ENCODE peak calls at places on chromosome 4, in six cellular contexts. T, H, V, G, S and J are unnamed samples.

GRCh38 chr4:150250293-150250997 is 172.2 kb downstream of the DCLK2 start:
- DNase-seq in V (no peak), H (no peak), T (no peak), G (no peak), S (no peak), J (no peak)

GRCh38 chr4:126958482-126958881 is 674.3 kb upstream of the INTU start:
- DNase-seq in T (no peak), H (no peak), G (no peak), S (no peak), V (no peak), J (no peak)

GRCh38 chr4:12409507-12410190 is 981.0 kb upstream of the HS3ST1 start:
- DNase-seq in G (no peak), T (no peak), S (no peak), V (no peak), H (no peak), J (peak)

GRCh38 chr4:83114576-83114975 is at the start of gene PLAC8:
- DNase-seq in G (no peak), T (no peak), V (no peak), S (no peak), H (no peak), J (no peak)

GRCh38 chr4:1400861-1401408 is 5.3 kb downstream of the NKX1-1 start:
- DNase-seq in V (no peak), G (no peak), T (no peak), S (no peak), H (no peak), J (no peak)

GRCh38 chr4:137892134-137892533 is 350.0 kb downstream of the SLC7A11 start:
- DNase-seq in S (no peak), T (no peak), G (no peak), H (no peak), V (no peak), J (no peak)

GRCh38 chr4:147747787-147748454 is 16.0 kb downstream of the ARHGAP10 start:
- DNase-seq in S (no peak), V (no peak), G (no peak), H (no peak), T (no peak), J (no peak)

GRCh38 chr4:77175201-77175610 is 18.2 kb downstream of the CCNG2 start:
- DNase-seq in G (no peak), H (no peak), S (no peak), T (no peak), V (no peak), J (no peak)

GRCh38 chr4:182089326-182089725 is 153.9 kb upstream of the TENM3 start:
- DNase-seq in T (no peak), H (no peak), V (no peak), G (no peak), S (no peak), J (no peak)

GRCh38 chr4:74613266-74613665 is 168.3 kb downstream of the AREG start:
- DNase-seq in V (no peak), H (no peak), T (no peak), G (no peak), S (no peak), J (no peak)

GRCh38 chr4:169282429-169283113 is 11.8 kb upstream of the SH3RF1 start:
- DNase-seq in H (no peak), V (no peak), S (no peak), T (no peak), G (no peak), J (no peak)

GRCh38 chr4:174764105-174764729 is 64.8 kb downstream of the GLRA3 start:
- DNase-seq in H (no peak), G (no peak), S (no peak), V (peak), T (peak), J (peak)

GRCh38 chr4:100317032-100317864 is 127.0 kb upstream of the DDIT4L start:
- DNase-seq in G (no peak), H (no peak), S (no peak), T (no peak), V (no peak), J (peak)

GRCh38 chr4:40340034-40340433 is 4.9 kb downstream of the CHRNA9 start:
- DNase-seq in S (no peak), V (no peak), H (no peak), T (no peak), G (no peak), J (no peak)